ENCODE peak calls at places on chromosomes 6 and 20, in seven cellular contexts. L is Calu3, W is RWPE1, J is cardiac muscle cell, S is GM12865, Z is coronary artery, R is cardiac fibroblast. I is an unnamed sample.

GRCh38 chr6:43978473-43979360 is 148.5 kb downstream of the MRPL14 start:
- DNase-seq in L (no peak), W (no peak), J (no peak), S (no peak), Z (peak), R (peak), I (no peak)

GRCh38 chr20:32898721-32899120 is 40.0 kb downstream of the EFCAB8 start:
- DNase-seq in L (no peak), W (no peak), J (no peak), S (no peak), Z (no peak), R (peak), I (no peak)

GRCh38 chr20:48761023-48761785 is 66.6 kb downstream of the PREX1 start:
- DNase-seq in L (no peak), W (no peak), J (no peak), S (peak), Z (no peak), R (no peak), I (no peak)

GRCh38 chr6:33426590-33427563 is 7.0 kb downstream of the SYNGAP1 start:
- DNase-seq in L (no peak), W (no peak), J (no peak), S (peak), Z (no peak), R (no peak), I (no peak)

GRCh38 chr6:163405412-163406309 is 8.9 kb upstream of the QKI start:
- DNase-seq in L (peak), W (no peak), J (peak), S (peak), Z (no peak), R (peak), I (no peak)

GRCh38 chr20:2734899-2735298 is 42.3 kb downstream of the EBF4 start:
- DNase-seq in L (no peak), W (no peak), J (no peak), S (no peak), Z (no peak), R (no peak), I (no peak)

GRCh38 chr20:16573011-16573965 is at the start of gene KIF16B:
- DNase-seq in L (peak), W (peak), J (peak), S (peak), Z (peak), R (peak), I (peak)

GRCh38 chr20:36317675-36318074 is 11.5 kb downstream of the DLGAP4 start:
- DNase-seq in L (no peak), W (no peak), J (no peak), S (peak), Z (no peak), R (no peak), I (no peak)

GRCh38 chr20:38937000-38937399 is 10.8 kb downstream of the FAM83D start:
- DNase-seq in L (no peak), W (no peak), J (no peak), S (no peak), Z (peak), R (no peak), I (no peak)

GRCh38 chr20:61690993-61691840 is 374.5 kb downstream of the TAF4 start:
- DNase-seq in L (no peak), W (no peak), J (no peak), S (no peak), Z (no peak), R (no peak), I (no peak)

GRCh38 chr20:51354769-51355319 is 187.7 kb downstream of the NFATC2 start:
- DNase-seq in L (no peak), W (no peak), J (no peak), S (no peak), Z (no peak), R (peak), I (no peak)

GRCh38 chr6:11179088-11179977 is 53.1 kb downstream of the NEDD9 start:
- DNase-seq in L (peak), W (no peak), J (no peak), S (no peak), Z (no peak), R (no peak), I (no peak)

GRCh38 chr20:46084805-46085792 is 4.7 kb downstream of the NCOA5 start:
- DNase-seq in L (peak), W (peak), J (no peak), S (no peak), Z (no peak), R (peak), I (no peak)

GRCh38 chr6:5104667-5105066 is 19.5 kb downstream of the PPP1R3G start:
- DNase-seq in L (no peak), W (no peak), J (no peak), S (no peak), Z (no peak), R (no peak), I (no peak)

GRCh38 chr20:9215539-9215938 is 146.7 kb downstream of the PLCB4 start:
- DNase-seq in L (no peak), W (no peak), J (no peak), S (peak), Z (no peak), R (no peak), I (no peak)

GRCh38 chr6:140490086-140490485 is 1115.6 kb upstream of the CITED2 start:
- DNase-seq in L (no peak), W (no peak), J (no peak), S (no peak), Z (no peak), R (no peak), I (no peak)

GRCh38 chr6:101851911-101852310 is 458.4 kb downstream of the GRIK2 start:
- DNase-seq in L (no peak), W (no peak), J (no peak), S (no peak), Z (no peak), R (peak), I (no peak)

GRCh38 chr20:5688431-5688972 is 61.7 kb upstream of the SHLD1 start:
- DNase-seq in L (no peak), W (no peak), J (no peak), S (no peak), Z (no peak), R (no peak), I (peak)

GRCh38 chr6:3013486-3013885 is 13.8 kb downstream of the NQO2 start:
- DNase-seq in L (no peak), W (peak), J (no peak), S (no peak), Z (no peak), R (peak), I (peak)

GRCh38 chr6:151675746-151676459 is 131.6 kb upstream of the ESR1 start:
- DNase-seq in L (peak), W (peak), J (peak), S (peak), Z (no peak), R (peak), I (peak)

GRCh38 chr6:99613705-99614429 is 7.2 kb downstream of the PRDM13 start:
- DNase-seq in L (peak), W (no peak), J (peak), S (peak), Z (no peak), R (no peak), I (no peak)

GRCh38 chr20:33909331-33909921 is 84.3 kb upstream of the RALY start:
- DNase-seq in L (peak), W (peak), J (no peak), S (no peak), Z (no peak), R (peak), I (no peak)

GRCh38 chr6:25602680-25602982 is 49.4 kb upstream of the SCGN start:
- DNase-seq in L (no peak), W (no peak), J (no peak), S (no peak), Z (no peak), R (no peak), I (no peak)
- TF ChIP-seq CTCF in L (no peak), W (peak), J (no peak), S (no peak), Z (no peak), R (no peak), I (no peak)

DNA sequence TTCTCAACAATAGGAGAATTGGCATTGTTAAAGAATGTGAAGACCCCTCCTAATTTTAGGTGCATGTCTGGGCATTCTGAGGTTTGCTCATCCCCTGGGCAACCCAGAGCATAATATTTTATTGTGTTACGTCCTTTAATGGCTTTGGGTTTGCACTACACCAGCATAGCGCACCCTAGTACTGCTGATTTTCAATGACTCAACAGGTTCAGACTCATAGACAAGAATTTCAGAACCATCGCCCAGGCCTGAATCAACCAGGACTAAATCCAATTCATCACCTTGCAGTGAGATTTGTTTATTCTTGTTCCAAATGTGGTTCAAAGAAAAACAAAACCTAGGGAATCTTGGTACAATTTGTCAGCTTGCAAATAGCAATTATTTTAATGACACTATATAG is 137.8 kb upstream of the PHACTR1 start:
- DNase-seq in L (no peak), W (peak), J (no peak), S (no peak), Z (no peak), R (no peak), I (no peak)
- TF ChIP-seq CTCF in L (no peak), W (no peak), J (no peak), S (no peak), Z (no peak), R (no peak), I (no peak)

GRCh38 chr6:132725947-132726607 is 12.2 kb upstream of the VNN1 start:
- DNase-seq in L (no peak), W (no peak), J (no peak), S (peak), Z (no peak), R (no peak), I (no peak)

GRCh38 chr6:132731086-132731485 is 17.2 kb upstream of the VNN1 start:
- DNase-seq in L (no peak), W (no peak), J (no peak), S (no peak), Z (no peak), R (no peak), I (no peak)

GRCh38 chr6:132726608-132726975 is 12.7 kb upstream of the VNN1 start:
- DNase-seq in L (no peak), W (no peak), J (no peak), S (peak), Z (no peak), R (no peak), I (no peak)

GRCh38 chr6:132730560-132730959 is 16.7 kb upstream of the VNN1 start:
- DNase-seq in L (no peak), W (no peak), J (no peak), S (no peak), Z (no peak), R (peak), I (no peak)

GRCh38 chr6:132728616-132729015 is 14.8 kb upstream of the VNN1 start:
- DNase-seq in L (no peak), W (no peak), J (no peak), S (peak), Z (no peak), R (no peak), I (peak)
- TF ChIP-seq CTCF in L (no peak), W (no peak), J (no peak), S (peak), Z (no peak), R (no peak), I (peak)

DNA sequence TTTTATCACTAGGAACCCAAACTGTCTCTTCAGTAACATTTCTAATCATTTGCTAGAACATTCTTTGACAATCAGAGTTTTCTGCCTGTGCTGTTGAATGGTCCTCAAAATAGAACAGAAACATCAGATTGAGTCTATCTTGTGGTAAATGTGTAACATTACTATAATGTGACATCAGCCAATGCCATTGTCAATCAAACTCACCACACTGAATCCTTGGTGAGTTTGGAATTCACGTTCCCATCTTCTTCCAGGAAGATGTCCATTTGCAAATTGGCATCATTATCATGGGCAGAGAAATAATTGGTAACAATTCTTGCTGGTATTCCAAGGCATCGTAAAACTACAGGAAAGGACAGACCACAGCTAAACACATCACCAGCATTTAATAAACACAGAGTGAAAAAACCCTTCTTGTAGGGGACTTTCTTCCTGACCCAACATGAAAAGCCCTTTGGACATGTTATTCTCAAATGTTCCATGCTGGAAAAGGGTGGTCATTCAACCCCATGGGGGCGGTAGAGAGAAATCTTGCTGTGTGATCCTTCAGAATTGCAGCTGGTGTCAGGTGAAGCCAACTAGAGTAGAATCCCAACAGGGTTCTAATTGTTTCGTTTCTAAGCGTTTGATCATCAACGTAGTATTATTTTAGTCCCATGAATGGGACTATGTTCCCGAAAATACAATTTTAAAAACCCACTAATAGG is 98.5 kb downstream of the F13A1 start:
- DNase-seq in L (no peak), W (no peak), J (peak), S (peak), Z (no peak), R (no peak), I (peak)
- TF ChIP-seq CTCF in L (no peak), W (no peak), J (no peak), S (peak), Z (no peak), R (no peak), I (peak)

GRCh38 chr6:79115557-79115956 is 37.5 kb upstream of the PHIP start:
- DNase-seq in L (peak), W (no peak), J (no peak), S (no peak), Z (no peak), R (no peak), I (no peak)

DNA sequence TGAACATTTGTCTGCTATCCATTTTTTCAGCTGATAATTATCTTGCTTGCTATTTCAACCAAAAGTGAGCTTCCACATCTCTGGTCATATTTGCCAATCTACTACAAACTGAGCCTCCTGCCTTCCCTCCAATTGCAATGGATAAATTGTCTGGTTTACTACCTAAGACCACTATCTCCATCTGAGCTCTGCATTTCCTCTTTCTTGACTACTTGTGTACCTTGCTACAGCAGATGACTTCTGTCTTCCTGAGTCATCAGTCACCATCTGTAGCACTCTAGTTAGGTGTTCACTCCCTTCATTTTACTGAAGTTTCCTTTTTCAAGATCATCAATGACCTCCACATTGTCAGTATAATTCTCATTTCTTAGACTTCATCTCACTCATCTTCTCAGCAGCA is 33.5 kb upstream of the PHIP start:
- DNase-seq in L (no peak), W (no peak), J (no peak), S (no peak), Z (no peak), R (no peak), I (no peak)
- TF ChIP-seq CTCF in L (no peak), W (no peak), J (no peak), S (no peak), Z (no peak), R (no peak), I (no peak)

DNA sequence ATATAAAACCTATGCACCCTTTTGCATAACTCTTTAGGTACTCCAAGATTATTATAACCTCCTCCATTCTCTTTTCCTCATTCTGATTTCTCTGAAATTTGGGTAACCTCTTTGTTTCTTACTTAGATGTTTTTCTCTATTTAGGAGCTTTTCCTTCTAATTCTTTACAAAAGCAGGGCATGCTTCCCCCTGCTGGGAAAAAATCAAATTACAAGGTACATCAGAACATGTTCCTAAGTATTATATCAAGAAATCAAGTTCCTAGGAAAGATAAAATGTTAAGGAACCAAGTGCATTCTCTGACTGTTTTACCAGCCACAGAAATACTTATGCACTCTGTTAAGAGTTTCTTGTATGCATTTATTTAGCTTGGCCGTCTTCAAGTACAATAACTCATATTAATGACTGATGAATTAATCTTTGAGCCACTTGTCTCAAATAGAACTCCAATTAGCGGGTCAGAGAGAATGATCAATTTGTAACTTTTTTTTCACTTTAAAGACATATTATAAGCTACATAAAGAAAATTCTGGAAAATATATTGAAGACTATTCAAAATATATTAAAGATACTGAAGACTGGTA is 2.1 kb downstream of the KHDRBS2 start:
- DNase-seq in L (peak), W (no peak), J (peak), S (peak), Z (no peak), R (peak), I (peak)
- TF ChIP-seq CTCF in L (no peak), W (peak), J (peak), S (peak), Z (peak), R (peak), I (peak)

GRCh38 chr6:20160541-20161283 is 51.6 kb downstream of the MBOAT1 start:
- DNase-seq in L (peak), W (no peak), J (no peak), S (no peak), Z (no peak), R (no peak), I (no peak)
- TF ChIP-seq CTCF in L (no peak), W (no peak), J (no peak), S (no peak), Z (no peak), R (no peak), I (no peak)

GRCh38 chr6:167140589-167141474 is 16.9 kb downstream of the GPR31 start:
- DNase-seq in L (no peak), W (no peak), J (no peak), S (no peak), Z (no peak), R (no peak), I (no peak)
- TF ChIP-seq CTCF in L (no peak), W (no peak), J (no peak), S (no peak), Z (no peak), R (no peak), I (no peak)

GRCh38 chr6:52505726-52506501 is 70.9 kb downstream of the TRAM2 start:
- DNase-seq in L (no peak), W (no peak), J (no peak), S (no peak), Z (peak), R (no peak), I (no peak)

GRCh38 chr6:52502306-52503029 is 74.4 kb downstream of the TRAM2 start:
- DNase-seq in L (no peak), W (no peak), J (no peak), S (no peak), Z (no peak), R (no peak), I (no peak)

GRCh38 chr6:52504778-52505127 is 72.1 kb downstream of the TRAM2 start:
- DNase-seq in L (no peak), W (no peak), J (no peak), S (no peak), Z (no peak), R (no peak), I (no peak)

GRCh38 chr6:52503853-52504777 is 72.7 kb downstream of the TRAM2 start:
- DNase-seq in L (peak), W (peak), J (no peak), S (no peak), Z (peak), R (peak), I (no peak)

GRCh38 chr6:52503344-52503747 is 73.5 kb downstream of the TRAM2 start:
- DNase-seq in L (peak), W (peak), J (peak), S (no peak), Z (no peak), R (no peak), I (peak)
- TF ChIP-seq CTCF in L (peak), W (no peak), J (no peak), S (no peak), Z (no peak), R (peak), I (peak)

GRCh38 chr20:1509237-1509636 is 18.0 kb upstream of the SIRPB2 start:
- DNase-seq in L (peak), W (no peak), J (peak), S (peak), Z (no peak), R (peak), I (peak)
- TF ChIP-seq CTCF in L (peak), W (peak), J (peak), S (peak), Z (no peak), R (peak), I (peak)

I was measured in endothelial cell.